ENCODE peak calls at places on chromosomes 12 and 14, in ten cellular contexts. Z is adrenal gland; V is thyroid gland; L is DND-41; S is ascending aorta; Q is heart right ventricle; D is upper lobe of right lung; U is GM23248; A is endothelial cell of umbilical vein; H is effector memory CD4-positive, alpha-beta T cell. N is an unnamed sample. For H3K27me3, the result is how much of the 10 kb centered on the place peaks cover.

GRCh38 chr12:510071-510825 is 50.5 kb downstream of the B4GALNT3 start:
- DNase-seq in S (no peak), V (no peak), D (peak), Q (no peak), H (no peak), U (peak), A (peak), Z (no peak), L (no peak), N (peak)

GRCh38 chr12:130053641-130054040 is 108.6 kb upstream of the FZD10 start:
- DNase-seq in S (no peak), H (no peak), L (peak), Z (no peak), A (no peak), V (no peak), D (peak), U (no peak), Q (no peak), N (no peak)

GRCh38 chr12:9761407-9761736 is 671 bp upstream of the CD69 start:
- DNase-seq in U (no peak), Z (no peak), V (no peak), A (no peak), S (no peak), H (no peak), Q (no peak), L (no peak), D (no peak), N (no peak)

GRCh38 chr12:21659383-21659782 is 1.7 kb upstream of the LDHB start:
- DNase-seq in S (no peak), A (no peak), H (no peak), V (no peak), D (no peak), Z (no peak), U (no peak), L (no peak), Q (no peak), N (no peak)

GRCh38 chr12:905273-906076 is 44.0 kb downstream of the RAD52 start:
- DNase-seq in A (no peak), Q (no peak), Z (no peak), H (no peak), L (no peak), V (no peak), S (no peak), U (no peak), D (no peak), N (no peak)

GRCh38 chr14:50339178-50339804 is 27.2 kb downstream of the DMAC2L start:
- DNase-seq in D (no peak), U (no peak), Q (no peak), A (no peak), H (no peak), Z (no peak), V (no peak), L (no peak), S (no peak), N (no peak)

GRCh38 chr12:31785318-31785717 is 56.5 kb upstream of the AMN1 start:
- DNase-seq in V (no peak), L (no peak), A (no peak), Z (no peak), H (no peak), D (no peak), S (no peak), U (no peak), Q (no peak), N (no peak)

GRCh38 chr14:79534703-79535353 is 676.5 kb downstream of the DIO2 start:
- DNase-seq in A (no peak), Z (no peak), H (no peak), S (no peak), D (no peak), L (no peak), V (no peak), Q (no peak), U (no peak), N (no peak)

GRCh38 chr12:57072661-57073060 is 5.9 kb downstream of the NEMP1 start:
- DNase-seq in S (no peak), H (no peak), L (no peak), V (no peak), D (no peak), Q (no peak), U (peak), A (no peak), Z (no peak), N (peak)
- H3K27ac ChIP-seq in S (peak), H (no peak), L (no peak), V (no peak), D (no peak), Q (no peak), U (peak), A (no peak), Z (no peak), N (no peak)

GRCh38 chr14:68655021-68655811 is 137.7 kb downstream of the ZFP36L1 start:
- DNase-seq in Q (no peak), L (no peak), U (no peak), D (no peak), Z (no peak), H (no peak), A (no peak), V (no peak), S (no peak), N (no peak)

GRCh38 chr14:68658029-68658509 is 134.8 kb downstream of the ZFP36L1 start:
- DNase-seq in U (no peak), Z (peak), A (no peak), S (no peak), L (no peak), H (no peak), V (no peak), D (no peak), Q (no peak), N (no peak)

GRCh38 chr14:68657300-68658028 is 135.4 kb downstream of the ZFP36L1 start:
- DNase-seq in U (no peak), H (no peak), V (no peak), S (no peak), D (no peak), A (no peak), L (no peak), Z (peak), Q (no peak), N (no peak)

GRCh38 chr14:68655961-68656360 is 136.9 kb downstream of the ZFP36L1 start:
- DNase-seq in D (no peak), Q (no peak), S (no peak), A (no peak), V (peak), Z (no peak), L (no peak), H (no peak), U (no peak), N (no peak)

GRCh38 chr14:68656452-68656851 is 136.4 kb downstream of the ZFP36L1 start:
- DNase-seq in L (no peak), S (no peak), V (no peak), H (no peak), Q (no peak), A (no peak), U (no peak), D (peak), Z (no peak), N (no peak)
- H3K27me3 ChIP-seq in L (under half), S (under half), V (under half), H (under half), Q (under half), A (under half), U (under half), D (under half), Z (under half), N (under half)

GRCh38 chr14:100109594-100109955 is 44.4 kb downstream of the EVL start:
- DNase-seq in A (no peak), U (no peak), Z (no peak), S (no peak), Q (no peak), D (no peak), L (no peak), V (no peak), H (no peak), N (peak)

GRCh38 chr14:100108840-100109593 is 43.8 kb downstream of the EVL start:
- DNase-seq in A (no peak), L (no peak), Z (no peak), U (peak), Q (no peak), S (no peak), D (no peak), H (no peak), V (no peak), N (peak)

GRCh38 chr14:100106661-100107112 is 41.5 kb downstream of the EVL start:
- DNase-seq in A (peak), S (no peak), H (no peak), Z (no peak), D (no peak), Q (peak), L (no peak), U (no peak), V (no peak), N (peak)

GRCh38 chr14:100107236-100107635 is 42.0 kb downstream of the EVL start:
- DNase-seq in Q (no peak), A (no peak), S (no peak), L (peak), Z (no peak), V (no peak), U (peak), D (peak), H (no peak), N (no peak)

DNA sequence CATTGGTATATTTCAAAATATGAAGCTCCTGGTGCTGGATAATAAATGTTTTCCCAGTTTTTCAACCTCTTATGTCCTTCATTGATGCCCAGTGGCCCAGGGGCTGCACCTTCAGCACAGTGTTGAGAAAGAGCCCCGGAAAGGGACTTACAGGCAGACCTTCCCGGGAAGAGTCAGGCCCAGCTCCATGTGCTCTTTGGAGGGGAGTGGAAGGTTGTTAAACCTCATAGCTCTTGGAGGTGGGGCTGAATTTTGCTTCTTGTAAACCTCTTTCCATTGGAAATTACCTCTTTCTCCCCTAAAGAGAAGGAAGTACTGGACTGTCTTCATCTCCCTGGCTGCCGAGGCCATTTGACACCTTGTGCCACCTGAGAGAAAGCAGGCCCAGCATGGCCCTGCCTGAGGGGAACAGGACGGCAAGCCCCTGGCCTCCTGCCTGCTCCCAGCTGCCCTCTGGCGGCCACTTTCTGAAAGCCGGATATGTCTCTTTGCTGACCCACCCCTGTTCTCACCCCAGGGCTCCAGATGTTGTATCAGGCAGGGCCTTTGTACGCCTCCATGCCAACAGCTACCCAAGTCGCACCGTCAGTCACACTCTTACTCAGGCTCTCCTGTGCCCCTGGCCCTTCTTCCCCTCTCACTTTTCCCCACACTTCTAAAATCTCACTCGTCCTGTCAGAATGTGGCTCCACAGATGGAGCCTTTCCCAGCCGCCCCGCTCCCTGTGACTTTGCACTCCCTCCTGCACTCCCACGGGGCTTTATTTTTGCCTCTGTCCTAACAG is 43.0 kb downstream of the EVL start:
- DNase-seq in L (peak), Q (peak), Z (peak), A (peak), V (peak), H (peak), U (peak), D (peak), S (no peak), N (peak)
- H3K27ac ChIP-seq in L (peak), Q (peak), Z (peak), A (no peak), V (no peak), H (peak), U (peak), D (peak), S (no peak), N (peak)

GRCh38 chr12:132459270-132459669 is 30.7 kb upstream of the FBRSL1 start:
- DNase-seq in V (no peak), D (no peak), L (no peak), H (no peak), S (no peak), U (no peak), Q (no peak), Z (no peak), A (no peak), N (no peak)
- H3K27me3 ChIP-seq in V (under half), D (under half), L (under half), H (under half), S (under half), U (under half), Q (under half), Z (under half), A (under half), N (under half)

GRCh38 chr12:26833692-26834168 is 736 bp upstream of the ITPR2 start:
- DNase-seq in A (peak), S (no peak), Z (peak), Q (no peak), V (peak), D (peak), H (no peak), U (peak), L (peak), N (peak)
- H3K27ac ChIP-seq in A (peak), S (peak), Z (peak), Q (peak), V (peak), D (peak), H (peak), U (no peak), L (peak), N (no peak)

GRCh38 chr14:28762949-28763313 is 3.7 kb upstream of the FOXG1 start:
- DNase-seq in D (no peak), Q (no peak), A (no peak), H (no peak), V (no peak), Z (no peak), U (no peak), L (no peak), S (no peak), N (no peak)
- H3K27me3 ChIP-seq in D (half or more), Q (half or more), A (half or more), H (under half), V (half or more), Z (half or more), U (half or more), L (under half), S (under half), N (half or more)

DNA sequence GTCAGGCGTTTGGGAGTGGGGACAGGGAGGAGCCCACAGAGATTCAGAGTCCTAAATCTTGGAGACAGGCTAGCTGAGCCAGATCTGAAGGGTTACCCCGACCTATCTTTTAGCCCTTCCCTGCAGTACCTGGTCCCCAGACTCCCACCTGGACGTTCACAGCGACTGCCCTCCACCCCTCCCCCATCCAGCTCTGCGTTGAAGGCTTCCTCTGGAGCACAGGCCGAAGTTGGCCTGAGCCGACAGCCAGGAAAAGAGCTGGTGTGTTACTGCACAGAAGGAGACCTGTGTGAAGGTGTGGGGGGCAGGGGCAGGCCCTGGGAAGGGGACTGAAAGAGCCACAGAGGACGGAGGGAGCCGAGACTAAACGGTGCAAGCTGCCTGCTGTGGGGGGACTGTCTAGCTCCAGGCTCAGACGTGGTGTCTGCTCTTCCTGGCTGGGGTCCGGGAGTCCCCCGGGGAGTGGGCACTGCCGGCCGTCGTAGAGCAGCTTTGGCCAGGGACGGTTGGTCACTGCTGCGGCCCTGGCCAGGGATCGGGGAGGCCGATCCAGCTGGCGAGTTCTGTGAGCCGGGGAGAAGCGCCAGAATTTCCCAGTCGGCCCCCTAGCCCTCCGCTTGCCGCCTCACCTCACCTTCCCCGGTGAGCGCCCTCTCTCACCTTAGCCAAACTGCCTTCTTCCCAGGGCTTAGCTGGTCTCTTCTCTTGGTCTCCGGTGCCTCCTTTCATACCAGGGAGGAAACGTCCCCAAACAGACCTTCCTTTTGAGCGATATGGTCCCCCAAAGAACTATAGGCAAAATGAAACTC is 869 bp upstream of the COL2A1 start:
- DNase-seq in L (no peak), D (no peak), Z (no peak), S (no peak), H (no peak), Q (no peak), A (no peak), U (no peak), V (no peak), N (no peak)
- H3K27ac ChIP-seq in L (no peak), D (no peak), Z (no peak), S (no peak), H (no peak), Q (no peak), A (no peak), U (no peak), V (no peak), N (no peak)

GRCh38 chr14:99815696-99816095 is 22.5 kb downstream of the EML1 start:
- DNase-seq in A (no peak), Q (no peak), U (no peak), D (no peak), V (no peak), H (no peak), S (no peak), Z (no peak), L (no peak), N (no peak)
- H3K27me3 ChIP-seq in A (under half), Q (under half), U (under half), D (under half), V (under half), H (under half), S (under half), Z (under half), L (under half), N (under half)

DNA sequence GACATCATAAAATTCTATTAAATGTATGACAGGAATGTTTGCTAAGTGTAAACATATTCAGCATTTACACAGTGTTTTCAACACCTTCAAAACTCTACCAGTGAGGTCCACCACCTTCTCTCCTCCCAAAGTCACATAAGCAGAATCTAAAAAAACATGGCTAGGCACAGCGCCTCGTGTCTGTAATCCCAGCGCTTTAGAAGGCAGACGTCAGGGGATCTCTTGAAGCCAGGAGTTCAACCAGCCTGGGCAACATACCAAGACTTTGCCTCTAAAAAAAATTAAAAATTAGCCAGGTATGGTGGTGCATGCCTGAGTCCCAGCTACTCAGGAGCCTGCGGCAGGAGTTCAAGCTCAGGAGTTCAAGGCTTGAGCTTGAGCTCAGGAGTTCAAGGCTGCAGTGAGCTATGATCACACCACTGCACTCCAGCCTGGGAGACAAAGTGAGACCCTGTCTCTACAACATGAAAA is 30.0 kb downstream of the NUMB start:
- DNase-seq in L (no peak), U (no peak), V (peak), Q (no peak), S (no peak), D (peak), H (no peak), Z (no peak), A (peak), N (no peak)
- H3K27ac ChIP-seq in L (no peak), U (no peak), V (peak), Q (peak), S (no peak), D (no peak), H (no peak), Z (no peak), A (peak), N (peak)

GRCh38 chr12:52776435-52776834 is 710 bp downstream of the KRT76 start:
- DNase-seq in H (no peak), Z (no peak), U (no peak), V (no peak), S (no peak), Q (no peak), D (peak), A (no peak), L (no peak), N (no peak)

GRCh38 chr12:52772727-52773126 is 4.4 kb downstream of the KRT76 start:
- DNase-seq in S (no peak), Q (no peak), L (no peak), A (no peak), D (no peak), V (no peak), H (no peak), Z (no peak), U (no peak), N (no peak)

GRCh38 chr12:52776913-52777395 is at the start of gene KRT76:
- DNase-seq in A (no peak), H (no peak), Z (no peak), V (no peak), S (no peak), D (peak), Q (no peak), L (no peak), U (no peak), N (no peak)

GRCh38 chr12:52772188-52772587 is 5.0 kb downstream of the KRT76 start:
- DNase-seq in V (no peak), Z (no peak), S (no peak), H (no peak), U (no peak), D (no peak), A (no peak), Q (no peak), L (no peak), N (no peak)

DNA sequence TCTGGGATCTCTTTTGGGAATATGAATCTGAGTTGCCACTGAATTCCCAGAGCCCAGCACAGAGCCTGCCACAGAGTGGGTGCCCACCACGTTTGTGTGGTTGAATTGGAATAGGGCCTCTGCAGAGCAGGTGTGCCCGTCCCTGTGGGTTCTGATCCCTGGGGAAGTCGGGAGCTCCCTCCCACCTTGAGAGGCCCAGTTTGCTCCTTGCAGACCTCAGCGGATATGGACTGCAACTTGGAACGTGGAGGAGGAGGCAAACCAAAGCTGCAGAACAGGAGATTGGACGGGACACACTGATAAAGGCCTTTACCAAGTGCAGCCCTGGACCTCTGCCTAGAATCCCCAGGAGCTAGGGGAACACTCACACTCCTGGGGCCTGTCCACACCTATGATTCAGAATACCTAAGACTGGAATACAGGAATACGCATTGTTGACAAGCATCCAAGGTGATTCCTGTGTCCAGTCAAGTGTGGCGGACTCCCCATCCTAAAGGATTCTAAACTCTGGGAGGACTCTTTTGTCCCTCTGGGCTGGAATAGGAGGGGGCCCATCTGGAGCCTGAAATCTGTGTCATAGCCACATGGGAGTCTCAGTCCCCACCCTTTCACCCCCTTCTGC is 2.4 kb downstream of the KRT76 start:
- DNase-seq in V (peak), S (no peak), Q (no peak), U (no peak), Z (no peak), D (peak), A (no peak), H (no peak), L (no peak), N (no peak)
- H3K27me3 ChIP-seq in V (under half), S (under half), Q (under half), U (half or more), Z (under half), D (under half), A (under half), H (under half), L (under half), N (half or more)

N was measured in osteoblast.